ENCODE peak calls at places on chromosomes 7 and 10, in seven cellular contexts. One of them, this sample, is unnamed.

GRCh38 chr7:38679419-38679818 is 48.2 kb upstream of the AMPH start:
- DNase-seq in OCI-LY7: no peak
- DNase-seq in HFFc6: no peak
- DNase-seq in hepatocyte: no peak
- DNase-seq in Calu3: no peak
- DNase-seq in IMR-90: peak
- DNase-seq in GM23338: no peak
- DNase-seq in this sample: no peak

GRCh38 chr10:26468291-26468690 is 30.1 kb downstream of the APBB1IP start:
- DNase-seq in OCI-LY7: no peak
- DNase-seq in IMR-90: no peak
- DNase-seq in GM23338: no peak
- DNase-seq in hepatocyte: no peak
- DNase-seq in Calu3: peak
- DNase-seq in HFFc6: peak
- DNase-seq in this sample: no peak

GRCh38 chr10:30413996-30414576 is 19.9 kb upstream of the MAP3K8 start:
- DNase-seq in GM23338: peak
- DNase-seq in Calu3: peak
- DNase-seq in hepatocyte: peak
- DNase-seq in OCI-LY7: peak
- DNase-seq in IMR-90: peak
- DNase-seq in HFFc6: peak
- DNase-seq in this sample: peak

GRCh38 chr10:59107147-59107546 is 69.3 kb upstream of the PHYHIPL start:
- DNase-seq in hepatocyte: no peak
- DNase-seq in OCI-LY7: no peak
- DNase-seq in GM23338: no peak
- DNase-seq in HFFc6: no peak
- DNase-seq in IMR-90: no peak
- DNase-seq in Calu3: no peak
- DNase-seq in this sample: no peak

GRCh38 chr10:126080879-126081331 is 184.5 kb downstream of the FANK1 start:
- DNase-seq in OCI-LY7: no peak
- DNase-seq in HFFc6: no peak
- DNase-seq in Calu3: no peak
- DNase-seq in IMR-90: peak
- DNase-seq in hepatocyte: no peak
- DNase-seq in GM23338: no peak
- DNase-seq in this sample: no peak

GRCh38 chr10:98080474-98080873 is 50.1 kb upstream of the CRTAC1 start:
- DNase-seq in hepatocyte: no peak
- DNase-seq in OCI-LY7: no peak
- DNase-seq in Calu3: no peak
- DNase-seq in GM23338: no peak
- DNase-seq in IMR-90: no peak
- DNase-seq in HFFc6: no peak
- DNase-seq in this sample: no peak

GRCh38 chr10:120749032-120749431 is 102.1 kb upstream of the WDR11 start:
- DNase-seq in HFFc6: no peak
- DNase-seq in Calu3: no peak
- DNase-seq in hepatocyte: no peak
- DNase-seq in GM23338: no peak
- DNase-seq in OCI-LY7: no peak
- DNase-seq in IMR-90: no peak
- DNase-seq in this sample: no peak

GRCh38 chr7:121575194-121575766 is 179.2 kb upstream of the FAM3C start:
- DNase-seq in hepatocyte: no peak
- DNase-seq in HFFc6: no peak
- DNase-seq in OCI-LY7: no peak
- DNase-seq in GM23338: no peak
- DNase-seq in IMR-90: no peak
- DNase-seq in Calu3: no peak
- DNase-seq in this sample: no peak

GRCh38 chr10:93080350-93081046 is 6.8 kb downstream of the CYP26A1 start:
- DNase-seq in Calu3: peak
- DNase-seq in IMR-90: peak
- DNase-seq in GM23338: peak
- DNase-seq in OCI-LY7: peak
- DNase-seq in HFFc6: peak
- DNase-seq in hepatocyte: peak
- DNase-seq in this sample: peak

GRCh38 chr7:100406767-100407166 is 21.7 kb downstream of the ZCWPW1 start:
- DNase-seq in hepatocyte: no peak
- DNase-seq in OCI-LY7: no peak
- DNase-seq in HFFc6: peak
- DNase-seq in GM23338: no peak
- DNase-seq in IMR-90: peak
- DNase-seq in Calu3: no peak
- DNase-seq in this sample: no peak

GRCh38 chr10:47061776-47062175 is 150.5 kb downstream of the PTPN20 start:
- DNase-seq in GM23338: no peak
- DNase-seq in hepatocyte: no peak
- DNase-seq in OCI-LY7: no peak
- DNase-seq in Calu3: no peak
- DNase-seq in HFFc6: no peak
- DNase-seq in IMR-90: no peak
- DNase-seq in this sample: no peak

GRCh38 chr10:124157286-124157685 is 63.9 kb upstream of the CHST15 start:
- DNase-seq in OCI-LY7: no peak
- DNase-seq in Calu3: no peak
- DNase-seq in hepatocyte: no peak
- DNase-seq in IMR-90: no peak
- DNase-seq in GM23338: no peak
- DNase-seq in HFFc6: peak
- DNase-seq in this sample: no peak

GRCh38 chr7:90244909-90245841 is at the start of gene CFAP69:
- DNase-seq in hepatocyte: peak
- DNase-seq in GM23338: peak
- DNase-seq in OCI-LY7: no peak
- DNase-seq in HFFc6: peak
- DNase-seq in IMR-90: peak
- DNase-seq in Calu3: peak
- DNase-seq in this sample: peak

GRCh38 chr7:18815261-18815840 is 302.1 kb downstream of the TWIST1 start:
- DNase-seq in OCI-LY7: no peak
- DNase-seq in IMR-90: no peak
- DNase-seq in GM23338: no peak
- DNase-seq in hepatocyte: no peak
- DNase-seq in Calu3: no peak
- DNase-seq in HFFc6: no peak
- DNase-seq in this sample: no peak

GRCh38 chr10:88527245-88527644 is 55.9 kb downstream of the RNLS start:
- DNase-seq in Calu3: no peak
- DNase-seq in OCI-LY7: no peak
- DNase-seq in HFFc6: no peak
- DNase-seq in hepatocyte: no peak
- DNase-seq in GM23338: peak
- DNase-seq in IMR-90: no peak
- DNase-seq in this sample: no peak

GRCh38 chr10:5135581-5135980 is 41.4 kb downstream of the AKR1C3 start:
- DNase-seq in hepatocyte: no peak
- DNase-seq in IMR-90: no peak
- DNase-seq in GM23338: no peak
- DNase-seq in HFFc6: no peak
- DNase-seq in OCI-LY7: no peak
- DNase-seq in Calu3: no peak
- DNase-seq in this sample: no peak

GRCh38 chr10:48661441-48661840 is 23.2 kb upstream of the WDFY4 start:
- DNase-seq in HFFc6: no peak
- DNase-seq in hepatocyte: no peak
- DNase-seq in Calu3: no peak
- DNase-seq in OCI-LY7: no peak
- DNase-seq in IMR-90: no peak
- DNase-seq in GM23338: no peak
- DNase-seq in this sample: no peak

GRCh38 chr10:128373071-128373749 is 247.0 kb upstream of the MKI67 start:
- DNase-seq in HFFc6: no peak
- DNase-seq in GM23338: no peak
- DNase-seq in OCI-LY7: no peak
- DNase-seq in hepatocyte: no peak
- DNase-seq in IMR-90: no peak
- DNase-seq in Calu3: no peak
- DNase-seq in this sample: no peak

GRCh38 chr10:89342219-89342966 is 14.6 kb downstream of the IFIT3 start:
- DNase-seq in IMR-90: peak
- DNase-seq in hepatocyte: no peak
- DNase-seq in OCI-LY7: no peak
- DNase-seq in Calu3: no peak
- DNase-seq in HFFc6: peak
- DNase-seq in GM23338: no peak
- DNase-seq in this sample: no peak

GRCh38 chr7:155491812-155492211 is 33.9 kb downstream of the EN2 start:
- DNase-seq in hepatocyte: no peak
- DNase-seq in OCI-LY7: no peak
- DNase-seq in GM23338: no peak
- DNase-seq in Calu3: no peak
- DNase-seq in IMR-90: no peak
- DNase-seq in HFFc6: no peak
- DNase-seq in this sample: no peak

GRCh38 chr10:74121368-74121767 is 29.3 kb downstream of the AP3M1 start:
- DNase-seq in OCI-LY7: no peak
- DNase-seq in GM23338: no peak
- DNase-seq in HFFc6: no peak
- DNase-seq in Calu3: no peak
- DNase-seq in hepatocyte: no peak
- DNase-seq in IMR-90: no peak
- DNase-seq in this sample: no peak

GRCh38 chr7:151727579-151728285 is 149.2 kb downstream of the PRKAG2 start:
- DNase-seq in IMR-90: peak
- DNase-seq in GM23338: no peak
- DNase-seq in OCI-LY7: no peak
- DNase-seq in HFFc6: peak
- DNase-seq in Calu3: peak
- DNase-seq in hepatocyte: peak
- DNase-seq in this sample: peak

DNA sequence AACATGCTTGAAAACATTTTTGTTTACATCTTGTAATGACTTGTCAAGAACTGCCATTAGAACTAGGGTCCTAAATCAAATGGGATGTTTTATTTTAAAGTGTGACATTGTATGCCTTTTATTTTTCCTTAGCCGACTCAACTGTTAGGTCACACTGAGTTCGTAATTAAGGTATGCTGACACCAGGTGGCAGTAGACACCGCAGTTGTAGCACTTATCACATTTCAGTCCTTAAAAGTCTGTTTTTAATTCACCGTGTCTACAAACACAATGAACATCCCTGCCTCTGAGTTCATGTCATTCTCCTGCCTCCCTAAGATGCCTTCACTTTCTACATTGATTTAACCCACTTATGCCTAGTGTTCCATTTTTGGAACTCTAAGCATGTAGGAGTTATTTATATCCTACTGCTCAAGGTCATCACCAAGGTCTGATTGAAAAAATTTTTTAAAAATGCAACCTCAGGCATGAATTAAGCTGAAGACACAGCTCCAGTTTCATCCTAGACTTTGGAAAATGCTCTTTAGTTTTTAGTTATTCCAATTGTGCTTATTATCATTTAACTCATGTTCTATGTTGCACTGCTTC is 186.1 kb downstream of the BMPER start:
- DNase-seq in HFFc6: peak
- DNase-seq in IMR-90: peak
- DNase-seq in GM23338: peak
- DNase-seq in hepatocyte: peak
- DNase-seq in Calu3: peak
- DNase-seq in OCI-LY7: peak
- DNase-seq in this sample: peak
- TF ChIP-seq CTCF in HFFc6: peak
- TF ChIP-seq CTCF in IMR-90: peak
- TF ChIP-seq CTCF in GM23338: peak
- TF ChIP-seq CTCF in hepatocyte: peak
- TF ChIP-seq CTCF in Calu3: peak
- TF ChIP-seq CTCF in OCI-LY7: peak
- TF ChIP-seq CTCF in this sample: peak

DNA sequence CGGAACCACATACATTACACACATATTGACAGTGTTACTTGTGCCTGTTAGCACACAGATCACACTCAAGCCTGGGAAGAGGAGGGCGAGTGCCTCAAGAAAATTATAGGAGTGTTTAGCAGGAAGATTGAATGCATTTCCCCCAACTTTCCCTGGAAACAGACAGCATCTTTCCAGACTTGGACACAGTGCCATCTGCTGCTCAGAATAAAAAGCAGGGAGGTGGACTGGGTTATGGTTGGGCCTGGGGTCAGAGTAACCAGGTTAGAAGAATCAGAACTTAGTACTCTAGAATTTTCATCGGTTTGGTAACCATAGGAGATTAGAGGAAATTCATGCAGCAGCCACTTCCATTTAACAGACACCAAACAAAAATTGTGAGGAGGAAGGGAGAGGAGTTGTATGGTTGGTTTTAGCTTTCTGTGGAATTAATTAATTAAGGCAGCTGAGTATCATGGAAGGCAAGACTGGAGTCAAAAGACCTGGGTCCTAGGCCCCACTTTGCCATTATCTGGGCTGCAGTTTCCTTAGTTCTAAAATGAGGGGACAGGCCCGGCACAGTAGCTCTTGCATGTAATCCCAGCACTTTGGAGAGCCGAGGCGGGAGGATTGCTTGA is 43.4 kb upstream of the OPTN start:
- DNase-seq in Calu3: peak
- DNase-seq in GM23338: peak
- DNase-seq in OCI-LY7: no peak
- DNase-seq in HFFc6: no peak
- DNase-seq in hepatocyte: peak
- DNase-seq in IMR-90: peak
- DNase-seq in this sample: no peak
- TF ChIP-seq CTCF in Calu3: no peak
- TF ChIP-seq CTCF in GM23338: peak
- TF ChIP-seq CTCF in OCI-LY7: peak
- TF ChIP-seq CTCF in HFFc6: peak
- TF ChIP-seq CTCF in hepatocyte: peak
- TF ChIP-seq CTCF in IMR-90: peak
- TF ChIP-seq CTCF in this sample: no peak

GRCh38 chr7:41603985-41604384 is 98.9 kb downstream of the INHBA start:
- DNase-seq in IMR-90: no peak
- DNase-seq in HFFc6: no peak
- DNase-seq in OCI-LY7: no peak
- DNase-seq in hepatocyte: no peak
- DNase-seq in GM23338: no peak
- DNase-seq in Calu3: no peak
- DNase-seq in this sample: no peak

DNA sequence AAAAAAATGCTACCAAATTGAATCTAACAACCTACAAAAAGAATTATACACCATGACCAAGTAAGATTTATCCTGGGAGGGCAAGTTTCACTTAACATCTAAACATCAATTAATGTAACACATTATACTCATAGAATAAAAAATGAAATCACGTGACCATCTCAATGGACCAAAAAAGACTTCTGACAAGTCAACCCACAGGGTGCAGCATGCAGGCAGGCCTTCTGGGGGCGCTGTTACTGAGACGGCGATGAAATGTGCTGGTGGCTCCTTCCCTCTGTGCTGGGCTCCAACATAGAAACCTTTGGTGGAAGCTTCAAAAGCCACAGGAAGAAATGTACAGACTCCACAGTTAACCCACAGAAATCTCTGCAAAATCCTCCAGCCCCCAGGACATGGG is 103.1 kb downstream of the INHBA start:
- DNase-seq in Calu3: peak
- DNase-seq in HFFc6: no peak
- DNase-seq in IMR-90: no peak
- DNase-seq in GM23338: peak
- DNase-seq in OCI-LY7: no peak
- DNase-seq in hepatocyte: no peak
- DNase-seq in this sample: no peak
- TF ChIP-seq CTCF in Calu3: peak
- TF ChIP-seq CTCF in HFFc6: peak
- TF ChIP-seq CTCF in IMR-90: no peak
- TF ChIP-seq CTCF in GM23338: peak
- TF ChIP-seq CTCF in OCI-LY7: peak
- TF ChIP-seq CTCF in hepatocyte: peak
- TF ChIP-seq CTCF in this sample: no peak

GRCh38 chr7:146670532-146670931 is 553.9 kb downstream of the CNTNAP2 start:
- DNase-seq in IMR-90: no peak
- DNase-seq in OCI-LY7: no peak
- DNase-seq in HFFc6: no peak
- DNase-seq in GM23338: no peak
- DNase-seq in Calu3: no peak
- DNase-seq in hepatocyte: no peak
- DNase-seq in this sample: no peak
- TF ChIP-seq CTCF in IMR-90: no peak
- TF ChIP-seq CTCF in OCI-LY7: no peak
- TF ChIP-seq CTCF in HFFc6: no peak
- TF ChIP-seq CTCF in GM23338: no peak
- TF ChIP-seq CTCF in Calu3: no peak
- TF ChIP-seq CTCF in hepatocyte: no peak
- TF ChIP-seq CTCF in this sample: no peak

This sample was measured in activated CD8-positive, alpha-beta T cell treated with anti-CD3 and anti-CD28 coated beads for 36 hours.